ENCODE peak calls at places on chromosome 15, in four cellular contexts. I is ovary, Q is fibroblast of gingiva, Z is NCI-H1694. O is an unnamed sample.

GRCh38 chr15:52121896-52122295 is 9.3 kb upstream of the BCL2L10 start:
- DNase-seq in I (no peak), Q (no peak), Z (no peak), O (no peak)

GRCh38 chr15:88785217-88785616 is 18.0 kb upstream of the ACAN start:
- DNase-seq in Z (no peak), I (no peak), Q (no peak), O (no peak)

GRCh38 chr15:69976366-69976994 is 121.2 kb downstream of the TLE3 start:
- DNase-seq in I (no peak), Q (peak), Z (no peak), O (no peak)

GRCh38 chr15:34721802-34722795 is 32.7 kb downstream of the GJD2 start:
- DNase-seq in I (no peak), Z (peak), Q (peak), O (peak)

GRCh38 chr15:25177955-25178801 is 223.4 kb downstream of the SNRPN start:
- DNase-seq in Q (no peak), I (peak), Z (no peak), O (peak)

GRCh38 chr15:31740203-31740602 is 290.1 kb upstream of the CHRNA7 start:
- DNase-seq in I (no peak), Q (no peak), Z (peak), O (peak)

GRCh38 chr15:87702270-87702669 is 554.3 kb downstream of the NTRK3 start:
- DNase-seq in Q (no peak), Z (no peak), I (no peak), O (no peak)

GRCh38 chr15:64163662-64164362 is 990 bp upstream of the PPIB start:
- DNase-seq in I (no peak), Q (peak), Z (no peak), O (no peak)

GRCh38 chr15:90261811-90262210 is 3.7 kb upstream of the NGRN start:
- DNase-seq in I (no peak), Q (no peak), Z (no peak), O (no peak)